ENCODE peak calls at places on chromosome 2, in four cellular contexts. T is stomach, X is T-helper 1 cell, B is neural crest cell. R is an unnamed sample.

GRCh38 chr2:40721595-40721994 is 269.7 kb upstream of the SLC8A1 start:
- DNase-seq in T (no peak), X (no peak), B (no peak), R (no peak)

GRCh38 chr2:156892449-156893335 is 364.8 kb upstream of the GALNT5 start:
- DNase-seq in T (no peak), X (no peak), B (peak), R (no peak)

GRCh38 chr2:42084231-42084671 is 36.4 kb downstream of the PKDCC start:
- DNase-seq in T (no peak), X (no peak), B (no peak), R (no peak)

GRCh38 chr2:217555075-217555876 is 447.5 kb downstream of the TNS1 start:
- DNase-seq in T (no peak), X (no peak), B (no peak), R (no peak)

GRCh38 chr2:181887056-181887455 is 4.5 kb upstream of the ITPRID2 start:
- DNase-seq in T (no peak), X (no peak), B (no peak), R (no peak)

GRCh38 chr2:230925443-230925878 is 419 bp upstream of the GPR55 start:
- DNase-seq in T (peak), X (no peak), B (no peak), R (no peak)

GRCh38 chr2:136291871-136292270 is 173.9 kb upstream of the CXCR4 start:
- DNase-seq in T (no peak), X (no peak), B (no peak), R (no peak)

GRCh38 chr2:236178921-236179652 is 10.9 kb upstream of the GBX2 start:
- DNase-seq in T (no peak), X (no peak), B (no peak), R (no peak)

GRCh38 chr2:240799183-240799740 is 20.8 kb downstream of the KIF1A start:
- DNase-seq in T (no peak), X (no peak), B (no peak), R (no peak)

GRCh38 chr2:28063492-28063962 is 173.0 kb downstream of the BABAM2 start:
- DNase-seq in T (no peak), X (no peak), B (no peak), R (no peak)

GRCh38 chr2:227812001-227812400 is 1.6 kb upstream of the CCL20 start:
- DNase-seq in T (no peak), X (no peak), B (no peak), R (no peak)

GRCh38 chr2:101616411-101616810 is 81.1 kb upstream of the MAP4K4 start:
- DNase-seq in T (peak), X (no peak), B (no peak), R (no peak)

R was measured in CD4-positive, alpha-beta T cell.